ENCODE peak calls at places on chromosomes 1 and 21, in five cellular contexts. N, V, E, L and I are unnamed samples.

GRCh38 chr1:110756506-110756905 is 81.8 kb upstream of the KCNA3 start:
- DNase-seq in N (no peak), V (no peak), E (no peak), L (no peak), I (no peak)

GRCh38 chr1:116352349-116352813 is 20.7 kb upstream of the ATP1A1 start:
- DNase-seq in L (no peak), E (no peak), N (no peak), V (no peak), I (no peak)

GRCh38 chr1:5954964-5955363 is 37.3 kb downstream of the NPHP4 start:
- DNase-seq in L (no peak), N (no peak), E (no peak), V (no peak), I (peak; percentile 28)

GRCh38 chr1:10779201-10779600 is 17.2 kb downstream of the CASZ1 start:
- DNase-seq in L (no peak), N (peak; percentile 87), V (no peak), E (peak; percentile 9), I (no peak)

GRCh38 chr1:219085988-219086387 is 87.7 kb upstream of the LYPLAL1 start:
- DNase-seq in L (no peak), N (no peak), E (no peak), V (no peak), I (no peak)

GRCh38 chr1:156964431-156964830 is 44.0 kb downstream of the LRRC71 start:
- DNase-seq in E (no peak), V (no peak), N (no peak), L (no peak), I (no peak)

GRCh38 chr1:228288536-228289238 is 80.8 kb downstream of the OBSCN start:
- DNase-seq in L (peak; percentile 6), N (no peak), V (no peak), E (peak; percentile 12), I (no peak)

GRCh38 chr1:112579801-112580510 is 39.0 kb downstream of the ST7L start:
- DNase-seq in E (no peak), V (no peak), N (no peak), L (no peak), I (no peak)

GRCh38 chr1:245155186-245156040 is 628 bp downstream of the KIF26B start:
- DNase-seq in E (no peak), L (no peak), V (peak; percentile 4), N (peak; percentile 57), I (no peak)

GRCh38 chr1:210189426-210189825 is 43.2 kb upstream of the SERTAD4 start:
- DNase-seq in E (no peak), V (no peak), N (no peak), L (no peak), I (no peak)

GRCh38 chr1:82819234-82819633 is 1018.5 kb downstream of the ADGRL2 start:
- DNase-seq in L (no peak), N (no peak), E (no peak), V (no peak), I (peak; percentile 2)

GRCh38 chr1:101203812-101204540 is 32.8 kb upstream of the S1PR1 start:
- DNase-seq in L (no peak), E (no peak), N (no peak), V (no peak), I (no peak)

GRCh38 chr1:166089804-166090203 is 77.0 kb downstream of the FAM78B start:
- DNase-seq in N (no peak), L (no peak), V (no peak), E (no peak), I (peak; percentile 10)

GRCh38 chr1:152933196-152933595 is 13.8 kb upstream of the SPRR5 start:
- DNase-seq in N (no peak), E (no peak), L (no peak), V (no peak), I (no peak)

GRCh38 chr1:118928739-118929554 is 59.2 kb downstream of the TBX15 start:
- DNase-seq in L (no peak), N (no peak), V (no peak), E (no peak), I (peak; percentile 6)

GRCh38 chr1:172613294-172613693 is 45.6 kb upstream of the FASLG start:
- DNase-seq in E (no peak), N (no peak), V (no peak), L (no peak), I (no peak)

GRCh38 chr1:14572861-14573260 is 25.6 kb upstream of the KAZN start:
- DNase-seq in V (no peak), N (no peak), E (no peak), L (no peak), I (no peak)

GRCh38 chr1:16173447-16174260 is 17.8 kb upstream of the EPHA2 start:
- DNase-seq in V (no peak), E (no peak), N (no peak), L (peak; percentile 14), I (no peak)

GRCh38 chr1:233349137-233349536 is 21.6 kb downstream of the MAP3K21 start:
- DNase-seq in L (no peak), E (no peak), V (no peak), N (no peak), I (no peak)

GRCh38 chr1:181107711-181108110 is 19.2 kb downstream of the IER5 start:
- DNase-seq in V (no peak), E (no peak), L (no peak), N (no peak), I (no peak)

GRCh38 chr1:153841463-153841994 is 66.3 kb downstream of the SLC27A3 start:
- DNase-seq in L (no peak), E (no peak), V (no peak), N (no peak), I (no peak)

GRCh38 chr21:37412603-37413360 is 46.2 kb downstream of the DYRK1A start:
- DNase-seq in E (no peak), V (no peak), L (no peak), N (no peak), I (no peak)

GRCh38 chr1:231828182-231828920 is 201.8 kb downstream of the DISC1 start:
- DNase-seq in E (no peak), N (peak; percentile 81), V (no peak), L (no peak), I (no peak)

GRCh38 chr1:192401832-192402231 is 85.0 kb downstream of the RGS21 start:
- DNase-seq in E (no peak), N (no peak), L (no peak), V (no peak), I (no peak)

GRCh38 chr1:156551866-156552265 is 20.5 kb downstream of the IQGAP3 start:
- DNase-seq in V (no peak), L (no peak), N (peak; percentile 37), E (peak; percentile 58), I (no peak)

GRCh38 chr1:224884428-224884827 is 45.0 kb upstream of the DNAH14 start:
- DNase-seq in V (no peak), N (no peak), E (no peak), L (no peak), I (no peak)

DNA sequence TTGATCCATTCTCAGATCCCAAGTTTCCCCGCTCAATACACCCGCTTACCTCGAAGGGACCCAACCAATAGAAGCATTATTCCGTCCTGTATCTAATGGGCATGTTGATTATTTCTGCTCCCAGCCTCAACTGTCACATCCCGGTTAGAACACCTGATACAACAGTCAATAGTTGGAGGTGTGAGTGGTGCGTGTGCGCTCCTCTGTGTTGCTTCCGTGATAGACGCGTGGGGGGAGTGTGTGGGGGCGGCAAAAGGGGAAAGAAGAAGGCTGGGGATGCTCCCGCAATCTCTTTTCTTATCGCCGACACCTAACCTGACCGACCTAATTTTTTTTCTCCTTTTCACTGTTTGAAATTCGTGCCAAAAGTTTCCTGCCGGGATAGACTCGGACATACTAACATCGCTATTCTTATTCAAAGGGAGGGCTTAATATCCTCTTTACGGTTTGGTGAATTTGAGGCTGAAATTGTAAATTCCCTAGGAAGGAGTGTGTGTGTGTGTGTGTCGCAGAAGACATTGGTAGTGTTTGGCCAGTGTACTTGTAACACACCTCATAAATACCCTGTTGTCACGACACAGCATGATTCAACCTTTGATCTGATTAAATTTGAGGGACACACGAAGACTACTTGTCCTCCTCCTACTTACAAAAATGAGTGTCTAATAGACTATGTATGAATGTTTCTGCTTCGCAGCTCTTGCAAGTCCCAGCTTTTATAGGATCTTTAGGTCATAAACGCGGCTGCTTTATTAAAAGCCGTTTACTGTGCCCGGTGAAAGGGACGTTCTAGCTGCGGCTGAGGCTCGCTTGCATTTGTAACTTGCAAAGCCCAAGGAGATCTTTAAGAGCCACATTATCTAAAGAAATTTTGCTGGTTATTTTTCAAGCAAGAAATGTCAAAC is 1.5 kb upstream of the PROX1 start:
- DNase-seq in E (no peak), V (peak; percentile 21), L (no peak), N (no peak), I (no peak)
- H3K4me3 ChIP-seq in E (peak overlapping the region; percentile 60), V (no peak overlapping the region), L (peak overlapping the region; percentile 52), N (no peak overlapping the region), I (no peak overlapping the region)

GRCh38 chr1:22471610-22472009 is 20.0 kb downstream of the ZBTB40 start:
- DNase-seq in L (no peak), E (no peak), N (no peak), V (no peak), I (no peak)
- H3K27ac ChIP-seq in L (peak overlapping the region; percentile 62), E (no peak overlapping the region), N (no peak overlapping the region), V (no peak overlapping the region), I (no peak overlapping the region)

DNA sequence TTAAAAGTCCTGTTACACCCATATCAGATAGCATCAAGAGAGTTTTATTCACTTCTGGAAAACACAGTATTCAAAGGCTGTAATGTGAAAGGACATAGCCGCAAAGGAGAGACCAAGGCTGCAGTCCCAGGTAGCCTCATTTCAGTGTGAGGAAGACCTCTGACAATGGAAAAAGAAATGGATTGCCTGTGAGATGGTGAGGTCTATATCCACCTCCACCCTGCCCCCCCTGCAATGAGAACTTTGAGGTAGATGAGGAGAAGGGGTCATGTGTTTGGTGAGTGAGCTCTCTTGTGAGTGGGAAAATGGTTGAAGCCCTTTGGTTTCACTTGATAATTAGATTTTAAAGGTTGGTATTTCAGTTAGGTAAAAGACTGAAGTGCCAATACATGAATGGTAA is 3.5 kb downstream of the MRPS6 start:
- DNase-seq in V (no peak), N (no peak), L (no peak), E (no peak), I (no peak)
- H3K4me1 ChIP-seq in V (peaks cover 59% of the 10 kb centered on the region), N (peaks cover 24% of the 10 kb centered on the region), L (peaks cover 41% of the 10 kb centered on the region), E (peaks cover 29% of the 10 kb centered on the region), I (peaks cover 62% of the 10 kb centered on the region)

GRCh38 chr1:89635825-89636815 is 3.2 kb downstream of the LRRC8C start:
- DNase-seq in E (no peak), L (no peak), N (no peak), V (no peak), I (no peak)
- H3K4me3 ChIP-seq in E (no peak overlapping the region), L (no peak overlapping the region), N (no peak overlapping the region), V (peak overlapping the region; percentile 21), I (peak overlapping the region; percentile 99)